ENCODE peak calls at places on chromosomes 6 and 20, in five cellular contexts. One of them, this sample, is unnamed.

GRCh38 chr6:118650500-118651281 is 700 bp downstream of the CEP85L start:
- DNase-seq in astrocyte of the spinal cord: peak
- DNase-seq in adrenal gland: peak
- DNase-seq in PC-9: peak
- DNase-seq in Peyer's patch: peak
- DNase-seq in this sample: peak

GRCh38 chr6:151948007-151948745 is 140.7 kb downstream of the ESR1 start:
- DNase-seq in adrenal gland: peak
- DNase-seq in Peyer's patch: no peak
- DNase-seq in astrocyte of the spinal cord: no peak
- DNase-seq in PC-9: no peak
- DNase-seq in this sample: no peak

GRCh38 chr20:15814903-15815302 is 758.3 kb downstream of the KIF16B start:
- DNase-seq in PC-9: no peak
- DNase-seq in adrenal gland: no peak
- DNase-seq in astrocyte of the spinal cord: no peak
- DNase-seq in Peyer's patch: no peak
- DNase-seq in this sample: no peak

GRCh38 chr6:110053395-110054240 is 75.5 kb downstream of the GPR6 start:
- DNase-seq in Peyer's patch: no peak
- DNase-seq in astrocyte of the spinal cord: peak
- DNase-seq in PC-9: peak
- DNase-seq in adrenal gland: peak
- DNase-seq in this sample: no peak

GRCh38 chr20:60658661-60659060 is 593.4 kb upstream of the CDH4 start:
- DNase-seq in adrenal gland: no peak
- DNase-seq in astrocyte of the spinal cord: no peak
- DNase-seq in PC-9: no peak
- DNase-seq in Peyer's patch: no peak
- DNase-seq in this sample: peak

GRCh38 chr6:75975904-75976303 is 96.6 kb downstream of the IMPG1 start:
- DNase-seq in Peyer's patch: no peak
- DNase-seq in astrocyte of the spinal cord: no peak
- DNase-seq in PC-9: no peak
- DNase-seq in adrenal gland: no peak
- DNase-seq in this sample: no peak

GRCh38 chr6:30348957-30349356 is 4.0 kb downstream of the RPP21 start:
- DNase-seq in astrocyte of the spinal cord: no peak
- DNase-seq in adrenal gland: no peak
- DNase-seq in PC-9: no peak
- DNase-seq in Peyer's patch: no peak
- DNase-seq in this sample: no peak

GRCh38 chr20:31515775-31516107 is 1.5 kb downstream of the HM13 start:
- DNase-seq in Peyer's patch: no peak
- DNase-seq in astrocyte of the spinal cord: no peak
- DNase-seq in adrenal gland: no peak
- DNase-seq in PC-9: no peak
- DNase-seq in this sample: no peak

GRCh38 chr20:50085481-50086365 is 27.2 kb downstream of the UBE2V1 start:
- DNase-seq in astrocyte of the spinal cord: peak
- DNase-seq in adrenal gland: peak
- DNase-seq in PC-9: peak
- DNase-seq in Peyer's patch: no peak
- DNase-seq in this sample: peak

GRCh38 chr6:75986935-75987334 is 85.5 kb downstream of the IMPG1 start:
- DNase-seq in PC-9: no peak
- DNase-seq in Peyer's patch: no peak
- DNase-seq in adrenal gland: no peak
- DNase-seq in astrocyte of the spinal cord: no peak
- DNase-seq in this sample: no peak

GRCh38 chr6:133052465-133052864 is 188.7 kb upstream of the EYA4 start:
- DNase-seq in PC-9: no peak
- DNase-seq in adrenal gland: no peak
- DNase-seq in Peyer's patch: no peak
- DNase-seq in astrocyte of the spinal cord: no peak
- DNase-seq in this sample: no peak

GRCh38 chr6:1423578-1423977 is 34.2 kb downstream of the FOXF2 start:
- DNase-seq in PC-9: no peak
- DNase-seq in astrocyte of the spinal cord: no peak
- DNase-seq in adrenal gland: no peak
- DNase-seq in Peyer's patch: no peak
- DNase-seq in this sample: no peak

GRCh38 chr6:169292340-169293124 is 38.9 kb upstream of the THBS2 start:
- DNase-seq in adrenal gland: peak
- DNase-seq in astrocyte of the spinal cord: peak
- DNase-seq in PC-9: no peak
- DNase-seq in Peyer's patch: no peak
- DNase-seq in this sample: no peak

GRCh38 chr6:1200706-1201105 is 111.2 kb upstream of the FOXQ1 start:
- DNase-seq in PC-9: peak
- DNase-seq in Peyer's patch: no peak
- DNase-seq in adrenal gland: no peak
- DNase-seq in astrocyte of the spinal cord: peak
- DNase-seq in this sample: no peak

GRCh38 chr6:98641929-98642328 is 192.4 kb upstream of the POU3F2 start:
- DNase-seq in adrenal gland: no peak
- DNase-seq in astrocyte of the spinal cord: peak
- DNase-seq in PC-9: no peak
- DNase-seq in Peyer's patch: no peak
- DNase-seq in this sample: peak

GRCh38 chr20:29472606-29473005 is 1784.9 kb upstream of the DEFB115 start:
- DNase-seq in PC-9: no peak
- DNase-seq in astrocyte of the spinal cord: no peak
- DNase-seq in Peyer's patch: no peak
- DNase-seq in adrenal gland: no peak
- DNase-seq in this sample: no peak

GRCh38 chr6:3389390-3390167 is 67.3 kb downstream of the SLC22A23 start:
- DNase-seq in adrenal gland: no peak
- DNase-seq in PC-9: no peak
- DNase-seq in astrocyte of the spinal cord: peak
- DNase-seq in Peyer's patch: no peak
- DNase-seq in this sample: no peak

GRCh38 chr6:130749402-130749801 is 77.8 kb upstream of the SMLR1 start:
- DNase-seq in adrenal gland: no peak
- DNase-seq in Peyer's patch: no peak
- DNase-seq in astrocyte of the spinal cord: no peak
- DNase-seq in PC-9: no peak
- DNase-seq in this sample: no peak

GRCh38 chr6:152316024-152316423 is 321.1 kb downstream of the SYNE1 start:
- DNase-seq in Peyer's patch: no peak
- DNase-seq in adrenal gland: peak
- DNase-seq in astrocyte of the spinal cord: peak
- DNase-seq in PC-9: no peak
- DNase-seq in this sample: no peak

GRCh38 chr20:35621560-35621946 is 5.9 kb downstream of the SPAG4 start:
- DNase-seq in Peyer's patch: no peak
- DNase-seq in adrenal gland: no peak
- DNase-seq in PC-9: no peak
- DNase-seq in astrocyte of the spinal cord: no peak
- DNase-seq in this sample: no peak

GRCh38 chr6:133948472-133948871 is 4.6 kb upstream of the TBPL1 start:
- DNase-seq in astrocyte of the spinal cord: no peak
- DNase-seq in adrenal gland: no peak
- DNase-seq in PC-9: no peak
- DNase-seq in Peyer's patch: no peak
- DNase-seq in this sample: no peak

GRCh38 chr20:37504404-37505096 is 16.5 kb upstream of the NNAT start:
- DNase-seq in PC-9: no peak
- DNase-seq in adrenal gland: no peak
- DNase-seq in astrocyte of the spinal cord: no peak
- DNase-seq in Peyer's patch: no peak
- DNase-seq in this sample: no peak

GRCh38 chr6:154410619-154411044 is 54.0 kb upstream of the IPCEF1 start:
- DNase-seq in adrenal gland: peak
- DNase-seq in astrocyte of the spinal cord: peak
- DNase-seq in Peyer's patch: no peak
- DNase-seq in PC-9: peak
- DNase-seq in this sample: no peak

GRCh38 chr20:8795404-8795803 is 273.5 kb upstream of the PLCB4 start:
- DNase-seq in adrenal gland: no peak
- DNase-seq in Peyer's patch: no peak
- DNase-seq in PC-9: no peak
- DNase-seq in astrocyte of the spinal cord: no peak
- DNase-seq in this sample: no peak

GRCh38 chr6:160198577-160199211 is 59.9 kb downstream of the SLC22A2 start:
- DNase-seq in Peyer's patch: no peak
- DNase-seq in PC-9: no peak
- DNase-seq in adrenal gland: no peak
- DNase-seq in astrocyte of the spinal cord: no peak
- DNase-seq in this sample: no peak

GRCh38 chr6:89661559-89661958 is 23.0 kb upstream of the LYRM2 start:
- DNase-seq in Peyer's patch: no peak
- DNase-seq in adrenal gland: no peak
- DNase-seq in astrocyte of the spinal cord: no peak
- DNase-seq in PC-9: no peak
- DNase-seq in this sample: no peak

GRCh38 chr20:6644818-6645620 is 122.5 kb upstream of the BMP2 start:
- DNase-seq in adrenal gland: no peak
- DNase-seq in astrocyte of the spinal cord: no peak
- DNase-seq in PC-9: no peak
- DNase-seq in Peyer's patch: no peak
- DNase-seq in this sample: no peak

GRCh38 chr6:16956371-16956770 is 145.5 kb upstream of the STMND1 start:
- DNase-seq in astrocyte of the spinal cord: no peak
- DNase-seq in PC-9: no peak
- DNase-seq in adrenal gland: no peak
- DNase-seq in Peyer's patch: no peak
- DNase-seq in this sample: no peak

GRCh38 chr6:137878810-137879285 is 11.8 kb downstream of the TNFAIP3 start:
- DNase-seq in Peyer's patch: no peak
- DNase-seq in PC-9: no peak
- DNase-seq in adrenal gland: no peak
- DNase-seq in astrocyte of the spinal cord: no peak
- DNase-seq in this sample: peak

GRCh38 chr6:31897612-31898199 is at the start of gene EHMT2:
- DNase-seq in adrenal gland: peak
- DNase-seq in astrocyte of the spinal cord: peak
- DNase-seq in Peyer's patch: peak
- DNase-seq in PC-9: peak
- DNase-seq in this sample: peak

GRCh38 chr6:154298297-154298696 is 58.3 kb downstream of the IPCEF1 start:
- DNase-seq in Peyer's patch: no peak
- DNase-seq in adrenal gland: no peak
- DNase-seq in astrocyte of the spinal cord: peak
- DNase-seq in PC-9: no peak
- DNase-seq in this sample: no peak

GRCh38 chr6:158869010-158869603 is 49.9 kb upstream of the EZR start:
- DNase-seq in adrenal gland: peak
- DNase-seq in Peyer's patch: no peak
- DNase-seq in PC-9: peak
- DNase-seq in astrocyte of the spinal cord: no peak
- DNase-seq in this sample: peak

GRCh38 chr6:63740709-63741108 is 105.1 kb downstream of the PHF3 start:
- DNase-seq in Peyer's patch: no peak
- DNase-seq in astrocyte of the spinal cord: peak
- DNase-seq in adrenal gland: peak
- DNase-seq in PC-9: peak
- DNase-seq in this sample: no peak

GRCh38 chr6:11486486-11486885 is 51.1 kb upstream of the TMEM170B start:
- DNase-seq in Peyer's patch: no peak
- DNase-seq in astrocyte of the spinal cord: no peak
- DNase-seq in PC-9: no peak
- DNase-seq in adrenal gland: peak
- DNase-seq in this sample: no peak

GRCh38 chr6:82322386-82322785 is 41.2 kb upstream of the TPBG start:
- DNase-seq in PC-9: no peak
- DNase-seq in adrenal gland: no peak
- DNase-seq in Peyer's patch: no peak
- DNase-seq in astrocyte of the spinal cord: no peak
- DNase-seq in this sample: no peak
- TF ChIP-seq CTCF in PC-9: no peak
- TF ChIP-seq CTCF in adrenal gland: no peak
- TF ChIP-seq CTCF in Peyer's patch: no peak
- TF ChIP-seq CTCF in astrocyte of the spinal cord: no peak
- TF ChIP-seq CTCF in this sample: no peak

DNA sequence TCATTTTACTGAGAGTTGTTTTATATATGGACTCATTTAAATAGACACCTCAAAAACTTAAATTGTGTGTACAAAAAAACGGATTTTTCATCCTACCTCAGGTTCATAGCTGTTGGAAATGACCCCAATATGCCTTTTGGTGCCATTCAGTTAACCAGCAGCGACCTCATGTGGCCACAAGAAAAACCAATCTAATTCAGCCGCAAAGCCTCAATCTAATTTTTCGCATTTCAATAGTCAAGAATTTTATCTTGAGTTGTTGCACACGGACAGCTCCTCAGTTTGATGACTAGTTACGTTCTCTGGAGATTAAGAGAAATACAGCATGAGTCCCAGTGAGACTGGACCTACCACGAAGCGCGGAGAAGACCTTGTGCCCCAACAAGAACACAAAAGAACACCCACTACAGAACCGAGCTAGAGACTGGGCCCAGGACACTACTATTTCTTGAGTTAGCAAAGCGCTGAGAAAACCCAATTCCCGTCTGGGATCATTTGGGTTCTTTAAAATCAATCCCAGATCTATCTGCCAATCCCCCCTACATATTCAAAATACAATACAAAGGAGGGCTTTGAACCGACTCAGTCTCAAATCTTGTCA is 1.1 kb downstream of the TCP11 start:
- DNase-seq in astrocyte of the spinal cord: peak
- DNase-seq in PC-9: peak
- DNase-seq in Peyer's patch: no peak
- DNase-seq in adrenal gland: peak
- DNase-seq in this sample: peak
- TF ChIP-seq CTCF in astrocyte of the spinal cord: peak
- TF ChIP-seq CTCF in PC-9: peak
- TF ChIP-seq CTCF in Peyer's patch: peak
- TF ChIP-seq CTCF in adrenal gland: peak
- TF ChIP-seq CTCF in this sample: peak

GRCh38 chr20:64053841-64054661 is 4.6 kb upstream of the SOX18 start:
- DNase-seq in adrenal gland: peak
- DNase-seq in astrocyte of the spinal cord: peak
- DNase-seq in PC-9: peak
- DNase-seq in Peyer's patch: no peak
- DNase-seq in this sample: no peak
- TF ChIP-seq CTCF in adrenal gland: no peak
- TF ChIP-seq CTCF in astrocyte of the spinal cord: peak
- TF ChIP-seq CTCF in PC-9: peak
- TF ChIP-seq CTCF in Peyer's patch: no peak
- TF ChIP-seq CTCF in this sample: no peak

DNA sequence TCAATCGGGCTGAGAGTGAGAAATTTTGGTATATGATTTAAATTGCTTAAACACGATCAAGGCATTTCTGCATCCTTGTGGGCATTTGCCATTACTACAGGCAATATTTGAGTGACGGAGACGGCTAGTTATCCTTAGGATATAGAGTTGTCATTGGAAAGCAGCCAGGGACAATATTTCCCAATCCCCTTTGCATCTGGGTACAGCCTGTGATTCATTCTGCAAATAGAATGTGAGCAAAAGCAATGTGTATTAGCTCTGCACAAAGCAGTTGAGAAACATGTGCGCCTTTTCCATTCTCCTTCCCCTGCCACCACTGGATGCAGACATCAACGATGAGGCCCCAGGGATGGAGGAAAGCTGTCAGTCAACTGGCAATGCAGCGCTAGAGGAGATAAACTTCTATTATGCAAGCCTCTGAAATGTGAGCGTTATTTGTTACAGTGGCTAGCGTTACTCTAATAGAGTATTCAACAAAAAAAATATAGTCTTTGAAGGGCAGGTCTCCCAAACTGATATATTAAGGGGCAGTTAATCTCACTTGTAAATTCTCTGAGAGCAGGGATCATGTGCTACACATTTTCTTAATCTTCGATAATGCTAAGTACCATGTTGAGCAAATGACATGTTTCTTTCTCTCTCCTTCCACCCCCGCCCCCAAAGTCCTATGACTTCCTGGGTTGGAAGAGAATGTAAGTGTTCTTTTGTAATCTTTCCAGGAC is 37.1 kb upstream of the NCOA3 start:
- DNase-seq in PC-9: peak
- DNase-seq in astrocyte of the spinal cord: peak
- DNase-seq in adrenal gland: peak
- DNase-seq in Peyer's patch: no peak
- DNase-seq in this sample: no peak
- TF ChIP-seq CTCF in PC-9: peak
- TF ChIP-seq CTCF in astrocyte of the spinal cord: peak
- TF ChIP-seq CTCF in adrenal gland: peak
- TF ChIP-seq CTCF in Peyer's patch: no peak
- TF ChIP-seq CTCF in this sample: peak

This sample was measured in neural crest cell.